ENCODE peak calls at places on chromosome 10, in ten cellular contexts. One of them, this sample, is unnamed.

GRCh38 chr10:129843131-129843541 is 120.9 kb downstream of the EBF3 start:
- DNase-seq in MV-4-11: no peak
- DNase-seq in NCI-H774: no peak
- DNase-seq in GM10248: no peak
- DNase-seq in ovary: no peak
- DNase-seq in CD4-positive, CD25-positive, alpha-beta regulatory T cell: no peak
- DNase-seq in iris pigment epithelial cell: no peak
- DNase-seq in H4: no peak
- DNase-seq in fibroblast of the aortic adventitia: no peak
- DNase-seq in left ventricle myocardium inferior: no peak
- DNase-seq in this sample: no peak

GRCh38 chr10:75021851-75022250 is 89.6 kb upstream of the SAMD8 start:
- DNase-seq in H4: no peak
- DNase-seq in MV-4-11: no peak
- DNase-seq in GM10248: no peak
- DNase-seq in NCI-H774: peak
- DNase-seq in fibroblast of the aortic adventitia: no peak
- DNase-seq in ovary: no peak
- DNase-seq in iris pigment epithelial cell: no peak
- DNase-seq in left ventricle myocardium inferior: no peak
- DNase-seq in CD4-positive, CD25-positive, alpha-beta regulatory T cell: no peak
- DNase-seq in this sample: no peak

GRCh38 chr10:97138777-97139317 is 46.9 kb downstream of the SLIT1 start:
- DNase-seq in left ventricle myocardium inferior: peak
- DNase-seq in CD4-positive, CD25-positive, alpha-beta regulatory T cell: no peak
- DNase-seq in H4: no peak
- DNase-seq in NCI-H774: no peak
- DNase-seq in GM10248: no peak
- DNase-seq in iris pigment epithelial cell: no peak
- DNase-seq in MV-4-11: no peak
- DNase-seq in ovary: no peak
- DNase-seq in fibroblast of the aortic adventitia: no peak
- DNase-seq in this sample: no peak

GRCh38 chr10:104333037-104333727 is 5.1 kb downstream of the ITPRIP start:
- DNase-seq in CD4-positive, CD25-positive, alpha-beta regulatory T cell: peak
- DNase-seq in iris pigment epithelial cell: peak
- DNase-seq in H4: no peak
- DNase-seq in MV-4-11: no peak
- DNase-seq in GM10248: no peak
- DNase-seq in left ventricle myocardium inferior: no peak
- DNase-seq in fibroblast of the aortic adventitia: no peak
- DNase-seq in NCI-H774: no peak
- DNase-seq in ovary: peak
- DNase-seq in this sample: no peak

GRCh38 chr10:84333864-84334451 is 5.6 kb downstream of the CCSER2 start:
- DNase-seq in iris pigment epithelial cell: peak
- DNase-seq in CD4-positive, CD25-positive, alpha-beta regulatory T cell: peak
- DNase-seq in MV-4-11: peak
- DNase-seq in left ventricle myocardium inferior: no peak
- DNase-seq in NCI-H774: no peak
- DNase-seq in fibroblast of the aortic adventitia: peak
- DNase-seq in H4: no peak
- DNase-seq in ovary: no peak
- DNase-seq in GM10248: peak
- DNase-seq in this sample: no peak

GRCh38 chr10:132538790-132539421 is 1.3 kb downstream of the INPP5A start:
- DNase-seq in NCI-H774: no peak
- DNase-seq in GM10248: no peak
- DNase-seq in ovary: no peak
- DNase-seq in CD4-positive, CD25-positive, alpha-beta regulatory T cell: no peak
- DNase-seq in fibroblast of the aortic adventitia: no peak
- DNase-seq in left ventricle myocardium inferior: peak
- DNase-seq in MV-4-11: no peak
- DNase-seq in iris pigment epithelial cell: no peak
- DNase-seq in H4: no peak
- DNase-seq in this sample: no peak

GRCh38 chr10:48231699-48232315 is 42.7 kb downstream of the FRMPD2 start:
- DNase-seq in CD4-positive, CD25-positive, alpha-beta regulatory T cell: no peak
- DNase-seq in MV-4-11: no peak
- DNase-seq in fibroblast of the aortic adventitia: no peak
- DNase-seq in H4: no peak
- DNase-seq in left ventricle myocardium inferior: no peak
- DNase-seq in iris pigment epithelial cell: no peak
- DNase-seq in NCI-H774: no peak
- DNase-seq in GM10248: no peak
- DNase-seq in ovary: no peak
- DNase-seq in this sample: no peak

GRCh38 chr10:60914676-60915075 is 29.3 kb downstream of the RHOBTB1 start:
- DNase-seq in iris pigment epithelial cell: peak
- DNase-seq in CD4-positive, CD25-positive, alpha-beta regulatory T cell: no peak
- DNase-seq in MV-4-11: no peak
- DNase-seq in H4: no peak
- DNase-seq in fibroblast of the aortic adventitia: peak
- DNase-seq in GM10248: no peak
- DNase-seq in NCI-H774: no peak
- DNase-seq in ovary: peak
- DNase-seq in left ventricle myocardium inferior: no peak
- DNase-seq in this sample: no peak

GRCh38 chr10:103854687-103855423 is 521 bp downstream of the SH3PXD2A start:
- DNase-seq in GM10248: peak
- DNase-seq in ovary: peak
- DNase-seq in fibroblast of the aortic adventitia: peak
- DNase-seq in MV-4-11: no peak
- DNase-seq in CD4-positive, CD25-positive, alpha-beta regulatory T cell: peak
- DNase-seq in NCI-H774: no peak
- DNase-seq in H4: no peak
- DNase-seq in left ventricle myocardium inferior: peak
- DNase-seq in iris pigment epithelial cell: no peak
- DNase-seq in this sample: no peak

GRCh38 chr10:33334839-33335549 is 527 bp upstream of the NRP1 start:
- DNase-seq in H4: peak
- DNase-seq in ovary: peak
- DNase-seq in left ventricle myocardium inferior: peak
- DNase-seq in GM10248: peak
- DNase-seq in MV-4-11: peak
- DNase-seq in fibroblast of the aortic adventitia: peak
- DNase-seq in iris pigment epithelial cell: peak
- DNase-seq in NCI-H774: peak
- DNase-seq in CD4-positive, CD25-positive, alpha-beta regulatory T cell: peak
- DNase-seq in this sample: peak

GRCh38 chr10:103576862-103577261 is 83.4 kb downstream of the NEURL1 start:
- DNase-seq in NCI-H774: peak
- DNase-seq in GM10248: no peak
- DNase-seq in H4: no peak
- DNase-seq in ovary: no peak
- DNase-seq in fibroblast of the aortic adventitia: no peak
- DNase-seq in iris pigment epithelial cell: no peak
- DNase-seq in CD4-positive, CD25-positive, alpha-beta regulatory T cell: no peak
- DNase-seq in left ventricle myocardium inferior: no peak
- DNase-seq in MV-4-11: no peak
- DNase-seq in this sample: no peak

GRCh38 chr10:44393051-44393630 is 8.2 kb upstream of the CXCL12 start:
- DNase-seq in NCI-H774: no peak
- DNase-seq in CD4-positive, CD25-positive, alpha-beta regulatory T cell: no peak
- DNase-seq in H4: peak
- DNase-seq in fibroblast of the aortic adventitia: no peak
- DNase-seq in MV-4-11: peak
- DNase-seq in iris pigment epithelial cell: no peak
- DNase-seq in GM10248: no peak
- DNase-seq in ovary: no peak
- DNase-seq in left ventricle myocardium inferior: no peak
- DNase-seq in this sample: no peak

GRCh38 chr10:71321386-71321785 is 2.3 kb downstream of the SLC29A3 start:
- DNase-seq in fibroblast of the aortic adventitia: no peak
- DNase-seq in MV-4-11: no peak
- DNase-seq in iris pigment epithelial cell: no peak
- DNase-seq in CD4-positive, CD25-positive, alpha-beta regulatory T cell: no peak
- DNase-seq in H4: no peak
- DNase-seq in ovary: no peak
- DNase-seq in GM10248: no peak
- DNase-seq in left ventricle myocardium inferior: no peak
- DNase-seq in NCI-H774: no peak
- DNase-seq in this sample: no peak

GRCh38 chr10:3865565-3865964 is 80.6 kb upstream of the KLF6 start:
- DNase-seq in H4: no peak
- DNase-seq in CD4-positive, CD25-positive, alpha-beta regulatory T cell: no peak
- DNase-seq in fibroblast of the aortic adventitia: no peak
- DNase-seq in iris pigment epithelial cell: no peak
- DNase-seq in NCI-H774: no peak
- DNase-seq in MV-4-11: no peak
- DNase-seq in GM10248: no peak
- DNase-seq in left ventricle myocardium inferior: no peak
- DNase-seq in ovary: no peak
- DNase-seq in this sample: no peak

GRCh38 chr10:23081156-23081833 is 14.1 kb upstream of the MSRB2 start:
- DNase-seq in MV-4-11: no peak
- DNase-seq in NCI-H774: no peak
- DNase-seq in left ventricle myocardium inferior: no peak
- DNase-seq in H4: peak
- DNase-seq in fibroblast of the aortic adventitia: peak
- DNase-seq in ovary: no peak
- DNase-seq in CD4-positive, CD25-positive, alpha-beta regulatory T cell: no peak
- DNase-seq in GM10248: no peak
- DNase-seq in iris pigment epithelial cell: no peak
- DNase-seq in this sample: no peak

GRCh38 chr10:47420305-47421056 is 36.4 kb upstream of the ZNF488 start:
- DNase-seq in ovary: no peak
- DNase-seq in H4: no peak
- DNase-seq in CD4-positive, CD25-positive, alpha-beta regulatory T cell: no peak
- DNase-seq in left ventricle myocardium inferior: no peak
- DNase-seq in fibroblast of the aortic adventitia: no peak
- DNase-seq in iris pigment epithelial cell: no peak
- DNase-seq in MV-4-11: no peak
- DNase-seq in GM10248: no peak
- DNase-seq in NCI-H774: no peak
- DNase-seq in this sample: no peak

GRCh38 chr10:71319042-71319799 is at the start of gene SLC29A3:
- DNase-seq in H4: peak
- DNase-seq in NCI-H774: peak
- DNase-seq in ovary: peak
- DNase-seq in CD4-positive, CD25-positive, alpha-beta regulatory T cell: peak
- DNase-seq in MV-4-11: peak
- DNase-seq in GM10248: peak
- DNase-seq in left ventricle myocardium inferior: peak
- DNase-seq in iris pigment epithelial cell: peak
- DNase-seq in fibroblast of the aortic adventitia: peak
- DNase-seq in this sample: peak

GRCh38 chr10:131676971-131677421 is 223.8 kb upstream of the PPP2R2D start:
- DNase-seq in iris pigment epithelial cell: no peak
- DNase-seq in H4: no peak
- DNase-seq in left ventricle myocardium inferior: no peak
- DNase-seq in ovary: no peak
- DNase-seq in fibroblast of the aortic adventitia: no peak
- DNase-seq in GM10248: no peak
- DNase-seq in NCI-H774: no peak
- DNase-seq in CD4-positive, CD25-positive, alpha-beta regulatory T cell: no peak
- DNase-seq in MV-4-11: no peak
- DNase-seq in this sample: no peak

GRCh38 chr10:99855479-99856071 is 73.1 kb downstream of the ABCC2 start:
- DNase-seq in left ventricle myocardium inferior: no peak
- DNase-seq in ovary: no peak
- DNase-seq in MV-4-11: no peak
- DNase-seq in H4: no peak
- DNase-seq in CD4-positive, CD25-positive, alpha-beta regulatory T cell: no peak
- DNase-seq in GM10248: no peak
- DNase-seq in iris pigment epithelial cell: peak
- DNase-seq in fibroblast of the aortic adventitia: no peak
- DNase-seq in NCI-H774: no peak
- DNase-seq in this sample: no peak

GRCh38 chr10:86349474-86349873 is 17.1 kb downstream of the GRID1 start:
- DNase-seq in NCI-H774: no peak
- DNase-seq in iris pigment epithelial cell: no peak
- DNase-seq in fibroblast of the aortic adventitia: no peak
- DNase-seq in left ventricle myocardium inferior: no peak
- DNase-seq in MV-4-11: peak
- DNase-seq in GM10248: no peak
- DNase-seq in ovary: no peak
- DNase-seq in H4: peak
- DNase-seq in CD4-positive, CD25-positive, alpha-beta regulatory T cell: no peak
- DNase-seq in this sample: no peak

GRCh38 chr10:88149906-88150305 is 286.5 kb downstream of the PTEN start:
- DNase-seq in GM10248: no peak
- DNase-seq in left ventricle myocardium inferior: no peak
- DNase-seq in MV-4-11: no peak
- DNase-seq in H4: no peak
- DNase-seq in fibroblast of the aortic adventitia: peak
- DNase-seq in CD4-positive, CD25-positive, alpha-beta regulatory T cell: no peak
- DNase-seq in ovary: no peak
- DNase-seq in iris pigment epithelial cell: no peak
- DNase-seq in NCI-H774: no peak
- DNase-seq in this sample: no peak

GRCh38 chr10:48361201-48361600 is 54.7 kb downstream of the MAPK8 start:
- DNase-seq in fibroblast of the aortic adventitia: no peak
- DNase-seq in H4: no peak
- DNase-seq in left ventricle myocardium inferior: no peak
- DNase-seq in CD4-positive, CD25-positive, alpha-beta regulatory T cell: no peak
- DNase-seq in ovary: no peak
- DNase-seq in GM10248: no peak
- DNase-seq in NCI-H774: no peak
- DNase-seq in MV-4-11: no peak
- DNase-seq in iris pigment epithelial cell: no peak
- DNase-seq in this sample: no peak

GRCh38 chr10:4819707-4820106 is 6.3 kb upstream of the AKR1E2 start:
- DNase-seq in iris pigment epithelial cell: no peak
- DNase-seq in H4: no peak
- DNase-seq in fibroblast of the aortic adventitia: no peak
- DNase-seq in ovary: no peak
- DNase-seq in GM10248: no peak
- DNase-seq in NCI-H774: no peak
- DNase-seq in left ventricle myocardium inferior: no peak
- DNase-seq in MV-4-11: peak
- DNase-seq in CD4-positive, CD25-positive, alpha-beta regulatory T cell: no peak
- DNase-seq in this sample: no peak

GRCh38 chr10:106648534-106649481 is 515.7 kb downstream of the SORCS1 start:
- DNase-seq in MV-4-11: no peak
- DNase-seq in fibroblast of the aortic adventitia: no peak
- DNase-seq in left ventricle myocardium inferior: no peak
- DNase-seq in iris pigment epithelial cell: no peak
- DNase-seq in GM10248: no peak
- DNase-seq in H4: no peak
- DNase-seq in CD4-positive, CD25-positive, alpha-beta regulatory T cell: no peak
- DNase-seq in NCI-H774: no peak
- DNase-seq in ovary: no peak
- DNase-seq in this sample: no peak

GRCh38 chr10:82394122-82394521 is 519.1 kb downstream of the NRG3 start:
- DNase-seq in MV-4-11: no peak
- DNase-seq in H4: no peak
- DNase-seq in left ventricle myocardium inferior: peak
- DNase-seq in CD4-positive, CD25-positive, alpha-beta regulatory T cell: no peak
- DNase-seq in iris pigment epithelial cell: no peak
- DNase-seq in fibroblast of the aortic adventitia: no peak
- DNase-seq in GM10248: no peak
- DNase-seq in ovary: no peak
- DNase-seq in NCI-H774: peak
- DNase-seq in this sample: no peak

GRCh38 chr10:113007821-113008220 is 57.8 kb downstream of the TCF7L2 start:
- DNase-seq in fibroblast of the aortic adventitia: peak
- DNase-seq in CD4-positive, CD25-positive, alpha-beta regulatory T cell: no peak
- DNase-seq in iris pigment epithelial cell: no peak
- DNase-seq in left ventricle myocardium inferior: no peak
- DNase-seq in H4: no peak
- DNase-seq in GM10248: no peak
- DNase-seq in MV-4-11: peak
- DNase-seq in NCI-H774: no peak
- DNase-seq in ovary: no peak
- DNase-seq in this sample: no peak

GRCh38 chr10:84665883-84666463 is 337.6 kb downstream of the CCSER2 start:
- DNase-seq in H4: peak
- DNase-seq in CD4-positive, CD25-positive, alpha-beta regulatory T cell: no peak
- DNase-seq in NCI-H774: no peak
- DNase-seq in GM10248: peak
- DNase-seq in MV-4-11: no peak
- DNase-seq in iris pigment epithelial cell: no peak
- DNase-seq in left ventricle myocardium inferior: no peak
- DNase-seq in ovary: no peak
- DNase-seq in fibroblast of the aortic adventitia: no peak
- DNase-seq in this sample: no peak

GRCh38 chr10:127702201-127702600 is 34.8 kb upstream of the FOXI2 start:
- DNase-seq in H4: no peak
- DNase-seq in CD4-positive, CD25-positive, alpha-beta regulatory T cell: no peak
- DNase-seq in left ventricle myocardium inferior: no peak
- DNase-seq in fibroblast of the aortic adventitia: no peak
- DNase-seq in NCI-H774: no peak
- DNase-seq in iris pigment epithelial cell: no peak
- DNase-seq in ovary: no peak
- DNase-seq in MV-4-11: no peak
- DNase-seq in GM10248: no peak
- DNase-seq in this sample: no peak

This sample was measured in NCI-H2227 treated with DMSO at 0.1 percent for 48 hours.